ENCODE peak calls at places on chromosomes 4 and X, in eight cellular contexts. Q, N, I, H, T, U, O and R are unnamed samples.
A peak's percentile ranks its signal among the peaks of the same experiment; 100 is the strongest.

GRCh38 chr4:180913750-180914149 is 1329.5 kb upstream of the TENM3 start:
- DNase-seq in T (no peak), U (no peak), I (no peak), Q (no peak), N (no peak), H (no peak), O (no peak), R (no peak)

GRCh38 chr4:156109943-156110925 is 156.6 kb upstream of the CTSO start:
- DNase-seq in O (no peak), I (peak; percentile 55), Q (no peak), N (peak; percentile 2), T (peak; percentile 6), U (no peak), H (no peak), R (peak; percentile 29)

GRCh38 chrX:110156167-110156754 is 153.3 kb downstream of the TMEM164 start:
- DNase-seq in T (no peak), O (no peak), N (no peak), I (no peak), Q (no peak), H (no peak), U (no peak), R (no peak)

GRCh38 chrX:8914636-8915035 is 113.5 kb upstream of the FAM9A start:
- DNase-seq in O (no peak), U (no peak), I (no peak), H (no peak), N (no peak), T (no peak), Q (no peak), R (no peak)

GRCh38 chrX:151151668-151152267 is 24.6 kb upstream of the GPR50 start:
- DNase-seq in O (no peak), U (no peak), H (peak; percentile 12), T (peak; percentile 40), Q (peak; percentile 15), I (peak; percentile 64), N (peak; percentile 57), R (peak; percentile 15)

GRCh38 chr4:4914059-4914820 is 54.8 kb downstream of the MSX1 start:
- DNase-seq in I (no peak), Q (no peak), H (no peak), N (no peak), O (no peak), T (no peak), U (no peak), R (no peak)

GRCh38 chr4:177681902-177682301 is 239.7 kb upstream of the AGA start:
- DNase-seq in H (no peak), Q (no peak), N (no peak), I (no peak), T (no peak), U (no peak), O (no peak), R (no peak)

GRCh38 chr4:76194325-76194724 is 19.3 kb downstream of the SCARB2 start:
- DNase-seq in O (no peak), Q (peak; percentile 83), H (no peak), N (peak; percentile 37), U (no peak), T (peak; percentile 33), I (peak; percentile 34), R (no peak)

GRCh38 chr4:148007303-148007702 is 275.4 kb downstream of the ARHGAP10 start:
- DNase-seq in O (no peak), H (peak; percentile 82), I (peak; percentile 27), U (no peak), Q (peak; percentile 74), T (peak; percentile 87), N (peak; percentile 85), R (peak; percentile 60)

GRCh38 chr4:83889802-83890201 is 353.9 kb downstream of the GPAT3 start:
- DNase-seq in O (no peak), U (no peak), I (no peak), Q (no peak), T (no peak), H (no peak), N (peak; percentile 45), R (no peak)

GRCh38 chr4:21692211-21692610 is 256.4 kb downstream of the KCNIP4 start:
- DNase-seq in O (no peak), U (no peak), I (no peak), N (no peak), H (no peak), T (no peak), Q (no peak), R (no peak)

GRCh38 chr4:71184195-71184781 is 154.5 kb upstream of the SLC4A4 start:
- DNase-seq in U (no peak), H (peak; percentile 17), N (peak; percentile 61), O (no peak), T (peak; percentile 37), Q (peak; percentile 26), I (peak; percentile 61), R (peak; percentile 60)

GRCh38 chr4:71186566-71187398 is 152.0 kb upstream of the SLC4A4 start:
- DNase-seq in O (peak; percentile 84), T (peak; percentile 28), Q (no peak), U (no peak), I (no peak), N (peak; percentile 33), H (peak; percentile 30), R (peak; percentile 67)

GRCh38 chr4:71187399-71188196 is 151.2 kb upstream of the SLC4A4 start:
- DNase-seq in N (peak; percentile 58), I (no peak), T (no peak), H (no peak), Q (no peak), O (peak; percentile 78), U (no peak), R (peak; percentile 35)

GRCh38 chr4:71188197-71188625 is 150.6 kb upstream of the SLC4A4 start:
- DNase-seq in I (no peak), U (no peak), Q (no peak), H (no peak), N (no peak), O (no peak), T (no peak), R (no peak)

GRCh38 chr4:71186257-71186565 is 152.6 kb upstream of the SLC4A4 start:
- DNase-seq in O (no peak), Q (no peak), I (no peak), U (no peak), T (no peak), N (no peak), H (no peak), R (no peak)
- TF ChIP-seq CTCF in O (no peak), Q (no peak), I (no peak), U (no peak), T (no peak), N (no peak), H (no peak), R (no peak)

DNA sequence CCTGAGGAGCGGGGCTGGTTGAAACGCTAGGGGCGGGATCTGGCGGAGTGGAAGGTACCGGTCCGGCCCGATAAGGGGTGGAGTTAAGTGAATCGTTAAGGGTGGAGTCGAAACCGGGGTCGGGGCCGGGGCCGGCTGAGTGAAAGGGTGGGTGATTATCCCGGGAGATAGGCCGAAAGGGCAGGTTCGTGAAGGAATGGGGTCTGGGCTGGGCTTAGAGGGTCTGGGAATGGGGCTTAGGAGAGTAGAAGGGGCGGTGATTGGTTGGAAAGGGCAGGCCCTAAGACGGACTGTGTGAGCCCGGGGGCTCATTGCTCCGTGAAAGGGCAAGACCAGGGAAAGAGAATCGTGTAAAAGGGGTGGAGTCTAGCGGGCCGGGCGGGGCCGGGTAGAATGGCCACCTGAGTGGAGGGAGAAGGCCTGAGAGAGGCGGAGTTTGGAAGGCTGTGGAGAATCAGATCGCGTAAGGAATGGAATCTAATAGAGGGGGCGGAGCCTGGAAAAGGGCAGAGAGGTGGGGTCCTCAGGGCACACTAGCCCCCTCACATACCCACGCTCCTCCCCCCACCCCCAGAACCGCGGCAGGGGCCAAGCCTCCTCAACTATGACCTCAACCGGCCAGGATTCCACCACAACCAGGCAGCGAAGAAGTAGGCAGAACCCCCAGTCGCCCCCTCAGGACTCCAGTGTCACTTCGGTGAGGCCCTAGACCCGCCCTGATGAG is 384 bp downstream of the HDAC6 start:
- DNase-seq in I (peak; percentile 86), O (peak; percentile 92), Q (peak; percentile 89), T (peak; percentile 87), H (peak; percentile 82), U (peak; percentile 91), N (peak; percentile 91), R (peak; percentile 77)
- TF ChIP-seq POLR2A in I (no peak), O (peak; percentile 62), Q (peak; percentile 82), T (peak; percentile 41), H (peak; percentile 65), U (peak; percentile 65), N (peak; percentile 50), R (peak; percentile 63)

GRCh38 chr4:146207410-146207809 is 6.9 kb upstream of the REELD1 start:
- DNase-seq in Q (no peak), T (no peak), H (no peak), I (no peak), U (no peak), N (no peak), O (no peak), R (no peak)

GRCh38 chr4:146211440-146211839 is 2.9 kb upstream of the REELD1 start:
- DNase-seq in H (no peak), T (no peak), Q (no peak), U (no peak), I (no peak), O (no peak), N (no peak), R (no peak)

GRCh38 chr4:146214238-146214637 is at the start of gene REELD1:
- DNase-seq in T (no peak), Q (no peak), O (no peak), U (no peak), I (no peak), N (no peak), H (no peak), R (no peak)

GRCh38 chr4:146212781-146213180 is 1.6 kb upstream of the REELD1 start:
- DNase-seq in I (no peak), Q (no peak), T (no peak), H (no peak), U (no peak), O (no peak), N (no peak), R (no peak)

GRCh38 chr4:146210890-146211289 is 3.4 kb upstream of the REELD1 start:
- DNase-seq in I (no peak), U (no peak), O (no peak), H (no peak), Q (no peak), T (no peak), N (no peak), R (no peak)
- TF ChIP-seq CTCF in I (no peak), U (no peak), O (no peak), H (no peak), Q (no peak), T (no peak), N (no peak), R (no peak)

DNA sequence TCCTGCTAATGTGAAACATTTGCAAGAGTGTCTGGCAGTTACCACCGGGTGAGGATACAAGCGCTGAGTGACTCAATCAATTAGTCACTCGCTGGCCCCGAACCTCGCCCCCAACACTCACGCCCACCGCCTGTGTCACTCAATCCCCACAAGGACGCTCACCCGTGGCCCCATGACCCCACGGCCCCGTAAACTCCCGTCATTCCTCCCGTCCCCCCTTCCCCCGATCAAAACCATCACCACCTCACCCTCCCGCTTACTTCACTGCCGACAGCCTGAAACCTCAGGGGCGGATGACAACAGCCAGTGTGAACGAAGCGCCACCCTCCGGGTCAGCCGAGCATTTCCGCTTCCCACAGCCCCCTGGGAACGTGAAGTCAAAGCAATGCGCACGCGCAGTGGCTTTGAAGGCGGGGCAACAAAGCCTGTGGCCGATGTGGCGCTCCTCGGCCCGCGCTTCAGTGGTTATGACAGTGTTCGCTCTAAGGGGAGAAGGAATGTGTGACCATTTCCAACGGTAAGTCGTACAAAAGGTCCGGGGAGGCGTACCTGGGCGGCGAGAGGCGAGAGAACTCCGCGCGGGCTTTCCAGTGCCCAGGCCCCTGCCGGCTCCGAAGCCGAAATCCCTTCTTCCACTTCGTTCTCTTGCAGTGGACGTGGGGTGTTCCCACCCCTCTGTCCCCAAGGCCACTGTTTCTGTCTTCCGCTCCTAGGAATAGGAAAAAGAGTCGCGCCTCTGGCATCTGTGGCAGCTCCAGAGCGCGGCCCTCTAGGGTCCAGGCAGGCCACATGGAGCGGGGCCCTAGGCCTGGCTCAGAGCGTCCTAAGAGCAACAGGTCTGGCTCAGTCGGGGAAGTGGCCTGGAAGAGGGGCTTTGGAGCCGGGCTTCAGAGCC is at the start of gene ZNF674:
- DNase-seq in O (peak; percentile 97), I (peak; percentile 92), T (peak; percentile 91), U (peak; percentile 87), H (peak; percentile 88), Q (peak; percentile 91), N (peak; percentile 94), R (peak; percentile 86)
- TF ChIP-seq POLR2A in O (peak; percentile 60), I (peak; percentile 83), T (peak; percentile 81), U (peak; percentile 48), H (peak; percentile 74), Q (peak; percentile 73), N (peak; percentile 56), R (peak; percentile 61)